ENCODE peak calls at places on chromosomes 13 and 19, in nine cellular contexts. W, P, H, B, Y, R, O, V and T are unnamed samples.

GRCh38 chr13:30932481-30933333 is at the start of gene TEX26:
- DNase-seq in V (no peak), Y (no peak), W (no peak), H (no peak), O (no peak), B (no peak), R (no peak), P (no peak), T (no peak)

GRCh38 chr19:17488593-17489391 is 18.5 kb downstream of the SLC27A1 start:
- DNase-seq in W (peak), Y (peak), R (peak), O (peak), B (no peak), P (no peak), V (peak), H (no peak), T (peak)

GRCh38 chr13:41408061-41408460 is 49.3 kb upstream of the RGCC start:
- DNase-seq in Y (no peak), O (no peak), R (no peak), H (peak), W (no peak), V (no peak), B (no peak), P (no peak), T (no peak)

GRCh38 chr19:42532881-42533280 is 4.6 kb upstream of the CEACAM1 start:
- DNase-seq in P (no peak), V (no peak), B (no peak), H (no peak), R (no peak), W (no peak), Y (no peak), O (no peak), T (no peak)

GRCh38 chr13:46529509-46529908 is 23.5 kb upstream of the LRCH1 start:
- DNase-seq in V (no peak), B (no peak), P (no peak), O (no peak), Y (no peak), H (no peak), W (no peak), R (peak), T (no peak)

GRCh38 chr19:29945017-29945416 is 3.0 kb downstream of the URI1 start:
- DNase-seq in W (no peak), P (no peak), Y (no peak), O (no peak), V (no peak), H (no peak), R (no peak), B (no peak), T (no peak)

GRCh38 chr13:102610296-102610895 is 13.6 kb downstream of the TPP2 start:
- DNase-seq in R (no peak), O (no peak), Y (no peak), W (no peak), B (no peak), H (no peak), V (no peak), P (no peak), T (no peak)

GRCh38 chr19:48400018-48400742 is 6.7 kb downstream of the GRIN2D start:
- DNase-seq in O (peak), H (peak), P (peak), R (no peak), W (no peak), B (peak), Y (no peak), V (peak), T (peak)

GRCh38 chr19:45187421-45188100 is 9.0 kb downstream of the BLOC1S3 start:
- DNase-seq in W (peak), B (no peak), Y (no peak), P (no peak), H (no peak), R (peak), O (no peak), V (peak), T (peak)

GRCh38 chr19:3323704-3324103 is 42.7 kb upstream of the NFIC start:
- DNase-seq in B (no peak), R (no peak), Y (no peak), V (no peak), W (no peak), H (no peak), P (no peak), O (no peak), T (no peak)

GRCh38 chr19:1173160-1173844 is 766 bp downstream of the SBNO2 start:
- DNase-seq in Y (no peak), B (no peak), H (no peak), R (no peak), W (peak), V (no peak), O (no peak), P (no peak), T (no peak)

GRCh38 chr19:57438925-57439324 is 3.8 kb downstream of the ZNF749 start:
- DNase-seq in V (no peak), H (no peak), R (no peak), W (no peak), B (no peak), O (no peak), P (no peak), Y (no peak), T (no peak)

GRCh38 chr13:112652512-112653458 is 37.1 kb upstream of the ATP11A start:
- DNase-seq in Y (no peak), V (no peak), B (no peak), H (no peak), W (no peak), R (no peak), O (peak), P (no peak), T (peak)

GRCh38 chr19:37466798-37467607 is at the start of gene ZNF569:
- DNase-seq in P (peak), H (peak), R (peak), V (peak), Y (peak), W (peak), O (peak), B (peak), T (peak)

GRCh38 chr13:93304868-93305613 is 78.4 kb downstream of the GPC6 start:
- DNase-seq in R (no peak), H (no peak), P (no peak), Y (no peak), V (no peak), O (no peak), B (no peak), W (no peak), T (no peak)

GRCh38 chr19:16197188-16197621 is 506 bp upstream of the AP1M1 start:
- DNase-seq in Y (no peak), P (peak), B (peak), W (no peak), O (peak), R (no peak), V (no peak), H (peak), T (no peak)

GRCh38 chr13:39036212-39036611 is 1.7 kb downstream of the PROSER1 start:
- DNase-seq in O (peak), R (no peak), W (no peak), H (peak), B (no peak), Y (no peak), V (no peak), P (no peak), T (peak)